ENCODE peak calls at places on chromosome 7, in six cellular contexts. S, U, V, F, Z and L are unnamed samples.

GRCh38 chr7:102064361-102065025 is 222.2 kb upstream of the SH2B2 start:
- DNase-seq in S (peak), U (no peak), V (peak), F (no peak), Z (no peak), L (no peak)

GRCh38 chr7:1520574-1521234 is 9.8 kb upstream of the MAFK start:
- DNase-seq in S (no peak), U (no peak), V (peak), F (no peak), Z (no peak), L (no peak)

GRCh38 chr7:128974241-128974934 is 36.7 kb downstream of the IRF5 start:
- DNase-seq in S (no peak), U (no peak), V (peak), F (peak), Z (peak), L (no peak)

GRCh38 chr7:77327067-77327931 is 88.8 kb downstream of the GSAP start:
- DNase-seq in S (peak), U (no peak), V (peak), F (peak), Z (no peak), L (no peak)

GRCh38 chr7:46383605-46384004 is 462.5 kb upstream of the IGFBP3 start:
- DNase-seq in S (no peak), U (no peak), V (peak), F (peak), Z (no peak), L (no peak)

GRCh38 chr7:106538638-106539037 is 122.3 kb downstream of the CCDC71L start:
- DNase-seq in S (no peak), U (no peak), V (no peak), F (no peak), Z (no peak), L (no peak)

GRCh38 chr7:98281757-98282652 is 519 bp downstream of the BRI3 start:
- DNase-seq in S (no peak), U (peak), V (no peak), F (no peak), Z (no peak), L (no peak)

GRCh38 chr7:121081327-121081936 is 92.9 kb downstream of the CPED1 start:
- DNase-seq in S (no peak), U (no peak), V (peak), F (peak), Z (no peak), L (no peak)

GRCh38 chr7:47088329-47089067 is 493.4 kb downstream of the TNS3 start:
- DNase-seq in S (peak), U (peak), V (peak), F (peak), Z (peak), L (peak)

GRCh38 chr7:36129048-36129534 is 24.0 kb upstream of the EEPD1 start:
- DNase-seq in S (no peak), U (no peak), V (peak), F (peak), Z (no peak), L (no peak)

GRCh38 chr7:142380064-142380463 is 122.2 kb upstream of the PRSS58 start:
- DNase-seq in S (no peak), U (no peak), V (no peak), F (no peak), Z (peak), L (peak)

GRCh38 chr7:27144799-27145166 is 1.3 kb upstream of the HOXA5 start:
- DNase-seq in S (no peak), U (no peak), V (no peak), F (no peak), Z (no peak), L (no peak)

GRCh38 chr7:5822742-5823503 is 41.5 kb upstream of the RNF216 start:
- DNase-seq in S (peak), U (peak), V (peak), F (peak), Z (peak), L (peak)
- TF ChIP-seq CTCF in S (peak), U (no peak), V (no peak), F (no peak), Z (no peak), L (no peak)

DNA sequence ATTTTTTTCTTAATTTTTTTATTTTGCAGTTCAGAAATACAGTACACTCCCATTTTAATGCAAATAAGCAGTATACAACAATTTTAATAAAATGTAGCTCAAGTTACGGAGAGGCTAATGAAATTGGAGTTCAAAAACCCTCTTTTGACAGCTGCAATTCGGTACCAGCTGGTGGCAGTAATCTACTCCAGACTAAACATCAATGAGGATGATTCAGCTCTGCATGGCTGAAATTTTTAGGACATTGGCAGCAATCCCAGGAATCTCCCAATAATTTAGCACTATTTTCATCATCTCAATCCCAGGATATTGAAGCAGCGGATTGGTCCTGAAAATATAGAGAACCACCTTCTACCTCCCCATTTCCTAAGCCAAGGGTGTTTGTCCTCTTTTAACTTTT is 278.8 kb downstream of the CACNA2D1 start:
- DNase-seq in S (no peak), U (no peak), V (peak), F (peak), Z (no peak), L (peak)
- TF ChIP-seq CTCF in S (peak), U (no peak), V (peak), F (peak), Z (peak), L (no peak)

DNA sequence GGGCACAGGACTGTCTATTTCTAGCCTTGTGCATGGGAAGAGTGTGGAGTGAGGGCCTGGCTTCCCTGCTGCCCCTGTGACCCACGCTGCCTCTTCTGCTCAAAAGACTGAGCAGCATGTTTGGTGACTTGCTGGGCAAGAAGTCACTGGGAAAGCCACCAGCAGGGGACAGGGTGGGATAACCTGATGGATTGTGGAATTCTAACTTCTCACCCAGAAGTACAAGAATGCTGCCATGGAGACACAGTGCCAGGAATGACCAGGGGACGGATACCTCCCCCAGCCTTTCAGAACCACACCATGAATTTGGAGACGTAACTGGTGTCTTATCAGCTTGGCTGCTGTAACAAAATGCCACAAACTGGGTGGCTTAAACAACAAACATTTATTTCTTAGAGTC is 28.4 kb downstream of the GALNTL5 start:
- DNase-seq in S (no peak), U (no peak), V (no peak), F (no peak), Z (no peak), L (no peak)
- TF ChIP-seq CTCF in S (no peak), U (no peak), V (no peak), F (no peak), Z (peak), L (no peak)

GRCh38 chr7:18119985-18120384 is 92.3 kb upstream of the PRPS1L1 start:
- DNase-seq in S (no peak), U (peak), V (peak), F (no peak), Z (no peak), L (no peak)
- TF ChIP-seq CTCF in S (peak), U (no peak), V (peak), F (peak), Z (no peak), L (no peak)

DNA sequence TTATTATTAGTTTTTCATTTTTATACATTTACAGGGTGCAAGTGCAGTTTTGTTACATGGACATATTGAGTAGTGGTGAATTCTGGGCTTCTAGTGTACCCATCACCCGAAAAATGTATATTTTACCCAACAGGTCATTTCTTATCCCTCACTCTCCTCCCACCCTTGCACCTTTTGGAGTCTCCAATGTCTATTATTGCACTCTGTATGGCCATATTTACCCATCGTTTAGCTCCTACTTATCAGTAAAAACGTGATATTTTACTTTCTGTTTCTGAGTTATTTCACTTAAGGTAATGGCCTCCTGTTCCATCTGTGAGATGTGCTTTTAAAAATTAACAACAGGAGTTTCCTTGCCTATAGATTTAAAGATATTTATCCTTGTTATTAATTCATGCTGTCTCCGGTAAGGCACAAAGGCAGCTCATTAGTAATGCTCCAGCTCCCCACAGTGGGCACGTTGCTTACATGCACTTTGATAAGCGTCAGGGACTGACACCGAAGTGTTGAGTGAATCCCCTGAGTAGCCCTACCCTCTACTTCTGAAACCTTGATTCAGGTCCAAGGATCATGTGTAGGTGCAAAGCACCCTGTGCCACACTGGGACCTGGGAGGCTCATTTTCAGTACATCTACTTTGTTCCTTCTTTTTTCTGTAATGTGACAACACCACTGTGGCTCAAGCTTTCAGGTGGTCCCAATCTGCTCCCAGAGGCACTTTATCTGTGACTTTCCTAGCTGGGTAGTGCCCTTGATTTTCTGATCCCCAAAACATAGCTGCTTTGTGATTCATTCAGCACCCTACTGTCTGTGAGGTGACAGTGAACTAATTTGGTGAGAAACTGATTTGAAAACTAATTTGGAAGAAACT is 27.3 kb downstream of the HYAL4 start:
- DNase-seq in S (no peak), U (peak), V (peak), F (peak), Z (no peak), L (peak)
- TF ChIP-seq CTCF in S (peak), U (no peak), V (peak), F (peak), Z (peak), L (no peak)

GRCh38 chr7:29309041-29309860 is 114.7 kb downstream of the CHN2 start:
- DNase-seq in S (no peak), U (no peak), V (peak), F (no peak), Z (no peak), L (no peak)
- TF ChIP-seq CTCF in S (no peak), U (peak), V (peak), F (no peak), Z (peak), L (no peak)

DNA sequence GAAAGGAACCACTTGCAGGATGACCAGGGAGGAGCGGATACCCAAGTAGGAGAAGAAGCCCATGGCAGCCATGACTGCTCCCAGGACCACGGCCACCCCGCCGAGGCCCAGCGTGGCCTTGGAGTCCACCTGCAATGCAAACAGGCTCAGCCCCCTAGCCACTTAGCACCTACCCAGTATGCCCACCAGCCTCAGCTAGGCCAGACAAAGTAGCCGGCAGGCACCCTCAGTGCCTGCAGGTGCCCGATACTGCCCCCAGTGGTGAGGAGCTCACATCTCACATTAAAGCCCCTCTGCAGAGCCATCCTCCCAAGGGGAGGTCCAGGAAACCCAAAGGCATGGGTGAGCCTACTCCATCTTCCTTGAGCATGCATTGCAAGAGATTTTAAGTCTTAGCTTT is 6.6 kb downstream of the NPC1L1 start:
- DNase-seq in S (no peak), U (peak), V (peak), F (no peak), Z (peak), L (peak)
- TF ChIP-seq CTCF in S (peak), U (peak), V (peak), F (peak), Z (peak), L (peak)

DNA sequence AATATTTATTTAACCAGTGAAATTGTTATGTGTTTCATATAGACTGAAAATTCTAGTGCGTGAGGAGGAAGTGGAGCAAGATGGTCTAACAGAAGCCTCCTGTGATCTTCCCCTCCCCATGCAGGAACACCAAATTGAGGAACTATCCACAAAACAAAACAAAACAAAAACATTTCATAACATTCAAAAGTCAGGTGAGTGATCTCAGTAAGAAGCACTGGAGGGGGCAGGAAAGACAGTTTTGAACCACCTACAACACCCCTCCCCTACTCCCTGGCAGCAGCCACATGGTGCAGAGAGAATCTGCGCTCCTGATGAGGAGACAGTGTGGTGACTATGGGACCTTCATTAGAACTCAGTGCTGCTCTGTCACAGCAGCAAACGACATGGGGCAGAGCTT is 221.9 kb upstream of the SEMA3C start:
- DNase-seq in S (no peak), U (no peak), V (no peak), F (no peak), Z (no peak), L (no peak)
- TF ChIP-seq CTCF in S (no peak), U (no peak), V (no peak), F (no peak), Z (no peak), L (no peak)

GRCh38 chr7:2732959-2733584 is 45.1 kb downstream of the AMZ1 start:
- DNase-seq in S (peak), U (no peak), V (peak), F (no peak), Z (no peak), L (no peak)
- TF ChIP-seq CTCF in S (no peak), U (no peak), V (no peak), F (no peak), Z (no peak), L (no peak)